ENCODE peak calls at places on chromosome 19, in four cellular contexts. One of them, this sample, is unnamed.

GRCh38 chr19:12676384-12676792 is 5.3 kb downstream of the DHPS start:
- DNase-seq in mesenchymal stem cell: peak; percentile 78
- DNase-seq in IMR-90: peak; percentile 66
- DNase-seq in H9: peak; percentile 92
- DNase-seq in this sample: peak; percentile 93

GRCh38 chr19:55958356-55958755 is 10.7 kb downstream of the NLRP8 start:
- DNase-seq in mesenchymal stem cell: no peak
- DNase-seq in IMR-90: no peak
- DNase-seq in H9: no peak
- DNase-seq in this sample: no peak

GRCh38 chr19:58395220-58395978 is at the start of gene RNF225:
- DNase-seq in mesenchymal stem cell: no peak
- DNase-seq in IMR-90: no peak
- DNase-seq in H9: peak; percentile 88
- DNase-seq in this sample: peak; percentile 79

GRCh38 chr19:47697863-47698609 is 15.2 kb upstream of the EHD2 start:
- DNase-seq in mesenchymal stem cell: peak; percentile 85
- DNase-seq in IMR-90: peak; percentile 76
- DNase-seq in H9: peak; percentile 92
- DNase-seq in this sample: peak; percentile 97

GRCh38 chr19:43625918-43626579 is 6.6 kb upstream of the ZNF428 start:
- DNase-seq in mesenchymal stem cell: no peak
- DNase-seq in IMR-90: no peak
- DNase-seq in H9: peak; percentile 81
- DNase-seq in this sample: peak; percentile 57

GRCh38 chr19:16778796-16779411 is 50.3 kb upstream of the SIN3B start:
- DNase-seq in mesenchymal stem cell: peak; percentile 75
- DNase-seq in IMR-90: peak; percentile 55
- DNase-seq in H9: peak; percentile 71
- DNase-seq in this sample: peak; percentile 81

GRCh38 chr19:46732172-46732938 is 13.5 kb upstream of the FKRP start:
- DNase-seq in mesenchymal stem cell: no peak
- DNase-seq in IMR-90: no peak
- DNase-seq in H9: no peak
- DNase-seq in this sample: no peak

GRCh38 chr19:54430306-54431254 is 15.3 kb downstream of the TTYH1 start:
- DNase-seq in mesenchymal stem cell: peak; percentile 68
- DNase-seq in IMR-90: no peak
- DNase-seq in H9: peak; percentile 85
- DNase-seq in this sample: peak; percentile 91

GRCh38 chr19:3224346-3225325 is at the start of gene CELF5:
- DNase-seq in mesenchymal stem cell: peak; percentile 32
- DNase-seq in IMR-90: no peak
- DNase-seq in H9: peak; percentile 57
- DNase-seq in this sample: peak; percentile 44

GRCh38 chr19:18507021-18507726 is 14.7 kb downstream of the ELL start:
- DNase-seq in mesenchymal stem cell: no peak
- DNase-seq in IMR-90: no peak
- DNase-seq in H9: no peak
- DNase-seq in this sample: no peak

GRCh38 chr19:42028304-42029216 is 34.5 kb upstream of the ATP1A3 start:
- DNase-seq in mesenchymal stem cell: no peak
- DNase-seq in IMR-90: no peak
- DNase-seq in H9: peak; percentile 89
- DNase-seq in this sample: peak; percentile 80

GRCh38 chr19:1663854-1664253 is 11.4 kb upstream of the TCF3 start:
- DNase-seq in mesenchymal stem cell: no peak
- DNase-seq in IMR-90: no peak
- DNase-seq in H9: no peak
- DNase-seq in this sample: no peak

GRCh38 chr19:50222691-50223438 is 19.4 kb downstream of the MYH14 start:
- DNase-seq in mesenchymal stem cell: no peak
- DNase-seq in IMR-90: no peak
- DNase-seq in H9: no peak
- DNase-seq in this sample: no peak

GRCh38 chr19:18227781-18228271 is 1.6 kb upstream of the PDE4C start:
- DNase-seq in mesenchymal stem cell: no peak
- DNase-seq in IMR-90: no peak
- DNase-seq in H9: no peak
- DNase-seq in this sample: no peak

GRCh38 chr19:3210347-3211017 is 14.0 kb upstream of the CELF5 start:
- DNase-seq in mesenchymal stem cell: peak; percentile 35
- DNase-seq in IMR-90: no peak
- DNase-seq in H9: peak; percentile 82
- DNase-seq in this sample: peak; percentile 54

GRCh38 chr19:19040417-19040816 is 7.0 kb downstream of the ARMC6 start:
- DNase-seq in mesenchymal stem cell: peak; percentile 57
- DNase-seq in IMR-90: peak; percentile 91
- DNase-seq in H9: no peak
- DNase-seq in this sample: no peak

GRCh38 chr19:1259206-1259872 is 9.8 kb upstream of the CIRBP start:
- DNase-seq in mesenchymal stem cell: peak; percentile 84
- DNase-seq in IMR-90: peak; percentile 51
- DNase-seq in H9: peak; percentile 90
- DNase-seq in this sample: peak; percentile 90

GRCh38 chr19:48480476-48481190 is 11.5 kb downstream of the CYTH2 start:
- DNase-seq in mesenchymal stem cell: no peak
- DNase-seq in IMR-90: no peak
- DNase-seq in H9: no peak
- DNase-seq in this sample: no peak

GRCh38 chr19:49583239-49583638 is 2.1 kb downstream of the PRRG2 start:
- DNase-seq in mesenchymal stem cell: no peak
- DNase-seq in IMR-90: no peak
- DNase-seq in H9: no peak
- DNase-seq in this sample: no peak

GRCh38 chr19:49950956-49951526 is 9.9 kb downstream of the SIGLEC11 start:
- DNase-seq in mesenchymal stem cell: no peak
- DNase-seq in IMR-90: no peak
- DNase-seq in H9: no peak
- DNase-seq in this sample: no peak

GRCh38 chr19:2982983-2983350 is 5.6 kb downstream of the TLE6 start:
- DNase-seq in mesenchymal stem cell: peak; percentile 54
- DNase-seq in IMR-90: peak; percentile 68
- DNase-seq in H9: no peak
- DNase-seq in this sample: no peak

GRCh38 chr19:10271543-10272086 is 695 bp downstream of the ICAM1 start:
- DNase-seq in mesenchymal stem cell: peak; percentile 85
- DNase-seq in IMR-90: peak; percentile 56
- DNase-seq in H9: no peak
- DNase-seq in this sample: no peak

GRCh38 chr19:10268077-10268476 is 2.8 kb upstream of the ICAM1 start:
- DNase-seq in mesenchymal stem cell: no peak
- DNase-seq in IMR-90: no peak
- DNase-seq in H9: no peak
- DNase-seq in this sample: no peak

GRCh38 chr19:10270180-10270615 is 722 bp upstream of the ICAM1 start:
- DNase-seq in mesenchymal stem cell: peak; percentile 46
- DNase-seq in IMR-90: no peak
- DNase-seq in H9: peak; percentile 33
- DNase-seq in this sample: no peak

GRCh38 chr19:10269333-10270179 is 1.4 kb upstream of the ICAM1 start:
- DNase-seq in mesenchymal stem cell: peak; percentile 92
- DNase-seq in IMR-90: peak; percentile 65
- DNase-seq in H9: peak; percentile 86
- DNase-seq in this sample: peak; percentile 77

GRCh38 chr19:10270616-10271394 is at the start of gene ICAM1:
- DNase-seq in mesenchymal stem cell: peak; percentile 94
- DNase-seq in IMR-90: peak; percentile 66
- DNase-seq in H9: peak; percentile 88
- DNase-seq in this sample: peak; percentile 79
- H3K23ac ChIP-seq in mesenchymal stem cell: peak within 1 kb of the TSS; percentile 59
- H3K23ac ChIP-seq in IMR-90: no peak within 1 kb of the TSS
- H3K23ac ChIP-seq in H9: no peak within 1 kb of the TSS
- H3K23ac ChIP-seq in this sample: no peak within 1 kb of the TSS

GRCh38 chr19:39080431-39080830 is 3.7 kb upstream of the ACP7 start:
- DNase-seq in mesenchymal stem cell: no peak
- DNase-seq in IMR-90: no peak
- DNase-seq in H9: no peak
- DNase-seq in this sample: no peak
- H2BK120ac ChIP-seq in mesenchymal stem cell: no peak overlapping the region
- H2BK120ac ChIP-seq in IMR-90: no peak overlapping the region
- H2BK120ac ChIP-seq in H9: no peak overlapping the region
- H2BK120ac ChIP-seq in this sample: no peak overlapping the region

DNA sequence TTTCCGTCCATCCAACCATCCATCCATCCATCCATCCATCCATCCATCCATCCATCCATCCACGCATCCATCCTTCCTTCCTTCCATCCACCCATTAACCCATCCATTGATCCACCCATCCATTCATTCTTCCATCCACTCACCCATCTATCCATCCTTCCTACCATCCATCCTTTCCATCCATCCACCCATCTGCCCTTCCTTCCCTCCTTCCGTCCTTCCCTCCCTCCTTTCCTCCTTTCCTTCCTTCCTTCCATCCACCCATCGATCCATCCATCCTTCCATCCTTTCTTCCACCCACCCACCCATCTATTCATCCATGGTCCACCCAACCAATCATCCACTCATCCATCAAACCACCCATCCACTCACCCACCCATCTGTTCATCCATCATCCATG is 70.1 kb downstream of the MLLT1 start:
- DNase-seq in mesenchymal stem cell: no peak
- DNase-seq in IMR-90: no peak
- DNase-seq in H9: no peak
- DNase-seq in this sample: no peak
- H3K23ac ChIP-seq in mesenchymal stem cell: no peak overlapping the region
- H3K23ac ChIP-seq in IMR-90: no peak overlapping the region
- H3K23ac ChIP-seq in H9: no peak overlapping the region
- H3K23ac ChIP-seq in this sample: no peak overlapping the region

DNA sequence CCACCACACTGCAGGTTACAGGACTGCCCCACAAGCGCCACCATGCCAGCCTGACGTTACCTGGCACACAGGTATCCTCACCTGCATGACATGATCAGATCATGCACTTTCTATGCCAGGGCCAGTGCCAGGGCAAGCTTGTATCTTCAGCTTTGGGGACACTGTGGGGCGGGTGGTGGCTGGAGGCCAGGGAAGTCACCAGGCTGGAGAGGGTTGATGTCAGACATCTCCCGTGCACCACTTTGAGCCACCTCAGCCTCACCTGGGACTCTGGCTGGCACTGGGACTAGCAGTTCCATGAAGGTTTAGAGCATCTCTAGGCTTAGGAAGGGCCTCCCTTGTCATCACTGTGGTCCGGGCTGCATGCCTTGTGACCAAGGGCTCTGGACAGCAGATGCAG is 97.2 kb downstream of the WTIP start:
- DNase-seq in mesenchymal stem cell: no peak
- DNase-seq in IMR-90: no peak
- DNase-seq in H9: no peak
- DNase-seq in this sample: no peak
- H2BK120ac ChIP-seq in mesenchymal stem cell: no peak overlapping the region
- H2BK120ac ChIP-seq in IMR-90: no peak overlapping the region
- H2BK120ac ChIP-seq in H9: no peak overlapping the region
- H2BK120ac ChIP-seq in this sample: no peak overlapping the region